ENCODE peak calls at places on chromosomes 5 and 9, in six cellular contexts. B, L, G, N, A and J are unnamed samples.

GRCh38 chr9:18855636-18856035 is 177.4 kb downstream of the SAXO1 start:
- DNase-seq in G (no peak), B (no peak), L (peak; percentile 49), N (no peak), A (no peak), J (no peak)

GRCh38 chr9:20848490-20848889 is 164.4 kb downstream of the FOCAD start:
- DNase-seq in B (no peak), L (no peak), G (no peak), A (no peak), N (no peak), J (no peak)

GRCh38 chr9:137070906-137071275 is 534 bp upstream of the SAPCD2 start:
- DNase-seq in A (no peak), L (no peak), B (no peak), N (no peak), G (no peak), J (no peak)

GRCh38 chr9:85142461-85143401 is 473.2 kb downstream of the NTRK2 start:
- DNase-seq in B (no peak), G (no peak), N (peak; percentile 60), L (no peak), A (peak; percentile 48), J (no peak)

GRCh38 chr5:110851357-110851756 is 112.5 kb downstream of the SLC25A46 start:
- DNase-seq in B (no peak), A (no peak), N (no peak), L (no peak), G (no peak), J (no peak)

GRCh38 chr5:53161876-53162275 is 52.3 kb upstream of the MOCS2 start:
- DNase-seq in N (peak; percentile 1), B (no peak), A (no peak), L (no peak), G (peak; percentile 30), J (no peak)

GRCh38 chr9:136947955-136948510 is 3.0 kb downstream of the C8G start:
- DNase-seq in A (peak; percentile 72), N (peak; percentile 69), B (no peak), L (no peak), G (peak; percentile 22), J (no peak)

GRCh38 chr5:125064610-125065009 is 318.2 kb upstream of the ZNF608 start:
- DNase-seq in A (no peak), N (no peak), B (no peak), L (no peak), G (no peak), J (no peak)

GRCh38 chr5:143241892-143242291 is 161.6 kb downstream of the NR3C1 start:
- DNase-seq in B (no peak), L (no peak), N (no peak), A (no peak), G (no peak), J (no peak)

GRCh38 chr5:25850581-25850980 is 1187.8 kb downstream of the CDH9 start:
- DNase-seq in L (no peak), B (no peak), A (no peak), N (peak; percentile 57), G (no peak), J (no peak)

GRCh38 chr5:107361945-107362344 is 308.8 kb downstream of the EFNA5 start:
- DNase-seq in A (peak; percentile 46), B (no peak), G (peak; percentile 6), L (no peak), N (no peak), J (no peak)

GRCh38 chr9:89640391-89640790 is 35.6 kb downstream of the GADD45G start:
- DNase-seq in L (no peak), N (no peak), G (no peak), B (no peak), A (peak; percentile 77), J (no peak)

GRCh38 chr9:115461284-115461683 is 343.3 kb upstream of the TNC start:
- DNase-seq in A (no peak), B (no peak), N (no peak), G (peak; percentile 8), L (no peak), J (no peak)

GRCh38 chr9:21995652-21996275 is 1.2 kb downstream of the CDKN2B-AS1 start:
- DNase-seq in B (peak; percentile 51), N (peak; percentile 64), L (peak; percentile 26), A (peak; percentile 69), G (peak; percentile 88), J (no peak)

DNA sequence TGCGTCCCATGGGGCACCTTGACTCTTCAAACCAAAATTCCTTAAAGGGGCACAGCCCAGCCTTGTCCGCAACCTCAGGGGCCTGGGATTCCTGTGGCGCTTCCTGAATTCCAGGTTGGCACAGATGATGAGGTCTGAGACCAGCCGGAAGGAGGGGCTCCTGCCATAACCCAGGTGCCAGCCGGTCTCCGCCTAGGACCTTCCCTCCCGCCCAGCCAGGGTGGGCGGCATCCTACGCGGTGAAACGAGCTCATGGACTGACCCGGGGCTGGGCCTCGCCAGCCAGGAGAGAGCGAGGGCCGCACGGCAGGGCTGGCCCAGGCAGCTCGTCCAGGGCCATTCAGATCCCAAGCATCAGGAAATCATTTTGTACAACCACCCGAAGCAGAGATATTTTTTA is 23.0 kb downstream of the AMBP start:
- DNase-seq in B (no peak), G (no peak), A (no peak), L (no peak), N (no peak), J (no peak)
- H3K4me1 ChIP-seq in B (no peaks in the 10 kb centered on the region), G (peaks cover 11% of the 10 kb centered on the region), A (no peaks in the 10 kb centered on the region), L (peaks cover 10% of the 10 kb centered on the region), N (no peaks in the 10 kb centered on the region), J (no peaks in the 10 kb centered on the region)

DNA sequence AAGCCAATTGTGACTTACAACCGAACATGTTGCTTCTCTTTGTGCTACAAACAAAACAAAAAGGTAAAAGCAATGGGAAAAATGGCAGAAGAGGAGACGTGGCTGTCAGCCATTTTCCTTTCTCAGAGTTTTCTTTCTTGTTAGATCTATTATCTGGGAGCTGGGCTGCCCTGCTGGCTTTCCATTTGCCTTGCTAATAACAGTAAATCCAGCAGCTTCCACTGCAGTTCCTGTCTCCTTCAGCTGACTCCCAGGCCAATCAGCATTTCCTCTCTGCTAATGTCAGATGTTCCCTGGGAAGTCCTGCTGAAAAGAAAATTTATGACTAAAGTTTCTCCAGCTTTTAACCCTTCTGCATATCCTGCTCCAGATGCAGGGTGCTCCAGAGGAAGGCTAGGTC is 182.5 kb downstream of the MAPKAP1 start:
- DNase-seq in A (no peak), G (no peak), L (no peak), N (peak; percentile 95), B (no peak), J (no peak)
- H3K4me1 ChIP-seq in A (no peaks in the 10 kb centered on the region), G (peaks cover 31% of the 10 kb centered on the region), L (peaks cover 10% of the 10 kb centered on the region), N (peaks cover 26% of the 10 kb centered on the region), B (peaks cover 22% of the 10 kb centered on the region), J (peaks cover 32% of the 10 kb centered on the region)

GRCh38 chr5:74396913-74397606 is 243.5 kb downstream of the ENC1 start:
- DNase-seq in B (no peak), N (no peak), G (no peak), A (no peak), L (no peak), J (no peak)

GRCh38 chr5:74402553-74402952 is 238.0 kb downstream of the ENC1 start:
- DNase-seq in A (no peak), G (peak; percentile 18), L (no peak), B (no peak), N (no peak), J (no peak)

GRCh38 chr5:74401566-74402320 is 238.8 kb downstream of the ENC1 start:
- DNase-seq in L (no peak), N (no peak), B (no peak), G (no peak), A (no peak), J (no peak)

GRCh38 chr5:74403771-74404170 is 236.8 kb downstream of the ENC1 start:
- DNase-seq in N (no peak), B (no peak), A (no peak), G (no peak), L (no peak), J (no peak)

GRCh38 chr5:74400067-74400466 is 240.5 kb downstream of the ENC1 start:
- DNase-seq in G (no peak), L (peak; percentile 32), N (no peak), A (peak; percentile 55), B (no peak), J (no peak)
- H3K4me1 ChIP-seq in G (peaks cover 41% of the 10 kb centered on the region), L (peaks cover 2% of the 10 kb centered on the region), N (peaks cover 7% of the 10 kb centered on the region), A (no peaks in the 10 kb centered on the region), B (no peaks in the 10 kb centered on the region), J (peaks cover 14% of the 10 kb centered on the region)

GRCh38 chr5:172163346-172163745 is 24.7 kb downstream of the STK10 start:
- DNase-seq in A (no peak), G (no peak), B (no peak), N (no peak), L (no peak), J (no peak)
- H3K4me1 ChIP-seq in A (no peaks in the 10 kb centered on the region), G (peaks cover 31% of the 10 kb centered on the region), B (peaks cover 89% of the 10 kb centered on the region), N (no peaks in the 10 kb centered on the region), L (no peaks in the 10 kb centered on the region), J (no peaks in the 10 kb centered on the region)

GRCh38 chr5:72511371-72512178 is 4.4 kb upstream of the ZNF366 start:
- DNase-seq in G (no peak), N (no peak), A (no peak), B (no peak), L (no peak), J (peak; percentile 66)

GRCh38 chr5:72508241-72509170 is 1.3 kb upstream of the ZNF366 start:
- DNase-seq in A (no peak), L (no peak), N (no peak), B (no peak), G (no peak), J (no peak)

GRCh38 chr5:72510610-72511121 is 3.5 kb upstream of the ZNF366 start:
- DNase-seq in L (no peak), G (no peak), B (no peak), A (peak; percentile 85), N (no peak), J (no peak)

GRCh38 chr5:72507360-72508238 is at the start of gene ZNF366:
- DNase-seq in A (no peak), L (no peak), G (no peak), N (no peak), B (no peak), J (no peak)

DNA sequence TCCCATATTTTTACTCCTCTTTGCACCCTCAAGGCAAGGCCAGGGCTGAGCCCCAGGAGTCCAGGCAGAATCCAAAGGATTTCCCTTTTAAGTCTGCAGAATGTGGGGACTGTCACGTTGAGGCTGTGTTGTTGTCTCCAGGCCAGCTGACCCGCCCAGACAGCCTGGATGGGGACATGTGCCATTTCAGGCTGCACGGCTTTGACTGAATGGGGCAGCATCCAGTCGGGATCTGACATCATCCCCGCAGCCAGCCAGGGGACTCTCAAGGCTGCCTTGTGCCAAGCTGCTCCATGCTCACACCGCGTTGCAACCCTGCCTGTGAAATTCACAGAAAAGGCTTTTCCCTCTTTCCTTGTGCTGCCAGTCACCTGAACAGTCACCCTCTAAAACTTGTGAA is 2.2 kb upstream of the ZNF366 start:
- DNase-seq in L (no peak), A (peak; percentile 90), N (no peak), B (no peak), G (no peak), J (no peak)
- H3K4me1 ChIP-seq in L (no peaks in the 10 kb centered on the region), A (peaks cover 1% of the 10 kb centered on the region), N (peaks cover 3% of the 10 kb centered on the region), B (no peaks in the 10 kb centered on the region), G (peaks cover 49% of the 10 kb centered on the region), J (peaks cover 21% of the 10 kb centered on the region)

GRCh38 chr9:134627417-134628353 is 13.9 kb upstream of the COL5A1 start:
- DNase-seq in A (peak; percentile 32), G (no peak), L (peak; percentile 10), N (no peak), B (no peak), J (no peak)
- H3K4me1 ChIP-seq in A (no peaks in the 10 kb centered on the region), G (peaks cover 31% of the 10 kb centered on the region), L (no peaks in the 10 kb centered on the region), N (peaks cover 18% of the 10 kb centered on the region), B (no peaks in the 10 kb centered on the region), J (peaks cover 27% of the 10 kb centered on the region)

GRCh38 chr9:127972316-127972871 is 8.4 kb downstream of the EEIG1 start:
- DNase-seq in A (peak; percentile 48), B (no peak), N (no peak), G (no peak), L (no peak), J (no peak)
- H3K4me1 ChIP-seq in A (peaks cover 5% of the 10 kb centered on the region), B (peaks cover 96% of the 10 kb centered on the region), N (peaks cover 8% of the 10 kb centered on the region), G (peaks cover 79% of the 10 kb centered on the region), L (peaks cover 84% of the 10 kb centered on the region), J (peaks cover 37% of the 10 kb centered on the region)